ENCODE peak calls at places on chromosomes 16 and 17, in seven cellular contexts. P is RWPE2, E is fibroblast of lung, F is choroid plexus epithelial cell, B is BE2C, G is lower leg skin, K is D721Med. H is an unnamed sample.
A peak's percentile ranks its signal among the peaks of the same experiment; 100 is the strongest.

GRCh38 chr16:62692685-62693084 is 656.4 kb upstream of the CDH8 start:
- DNase-seq in P (no peak), E (no peak), F (no peak), B (no peak), G (no peak), K (no peak), H (no peak)

GRCh38 chr17:79949646-79950292 is 85.9 kb downstream of the TBC1D16 start:
- DNase-seq in P (peak; percentile 48), E (no peak), F (no peak), B (no peak), G (no peak), K (no peak), H (no peak)

GRCh38 chr17:81528651-81529436 is 667 bp downstream of the FSCN2 start:
- DNase-seq in P (no peak), E (no peak), F (no peak), B (peak; percentile 28), G (no peak), K (no peak), H (no peak)

GRCh38 chr17:55432358-55433028 is 10.9 kb upstream of the MMD start:
- DNase-seq in P (no peak), E (peak; percentile 58), F (no peak), B (no peak), G (no peak), K (no peak), H (no peak)

GRCh38 chr17:66689192-66689591 is 145.7 kb upstream of the CACNG5 start:
- DNase-seq in P (no peak), E (no peak), F (no peak), B (no peak), G (no peak), K (no peak), H (no peak)

GRCh38 chr17:6755731-6756184 is at the start of gene XAF1:
- DNase-seq in P (no peak), E (no peak), F (peak; percentile 87), B (no peak), G (peak; percentile 35), K (no peak), H (no peak)

GRCh38 chr17:59361916-59362810 is 30.7 kb downstream of the YPEL2 start:
- DNase-seq in P (no peak), E (peak; percentile 98), F (peak; percentile 96), B (no peak), G (no peak), K (no peak), H (peak; percentile 42)

GRCh38 chr17:12600349-12600748 is 65.3 kb upstream of the MYOCD start:
- DNase-seq in P (no peak), E (no peak), F (no peak), B (no peak), G (no peak), K (no peak), H (no peak)

GRCh38 chr16:2148714-2149629 is 547 bp downstream of the RAB26 start:
- DNase-seq in P (peak; percentile 57), E (peak; percentile 23), F (no peak), B (no peak), G (no peak), K (no peak), H (peak; percentile 64)

GRCh38 chr17:48717367-48718161 is 4.8 kb downstream of the PRAC1 start:
- DNase-seq in P (no peak), E (no peak), F (no peak), B (no peak), G (no peak), K (no peak), H (no peak)

GRCh38 chr16:80583466-80583865 is 42.7 kb downstream of the DYNLRB2 start:
- DNase-seq in P (no peak), E (peak; percentile 90), F (peak; percentile 43), B (no peak), G (peak; percentile 39), K (no peak), H (no peak)

GRCh38 chr17:51119415-51120356 is 982 bp downstream of the SPAG9 start:
- DNase-seq in P (peak; percentile 66), E (peak; percentile 36), F (peak; percentile 58), B (peak; percentile 52), G (peak; percentile 44), K (no peak), H (peak; percentile 64)

GRCh38 chr16:2532494-2533141 is 1.4 kb upstream of the CEMP1 start:
- DNase-seq in P (peak; percentile 89), E (peak; percentile 39), F (peak; percentile 77), B (peak; percentile 50), G (peak; percentile 85), K (no peak), H (peak; percentile 72)

GRCh38 chr17:71975331-71975801 is 145.5 kb upstream of the SOX9 start:
- DNase-seq in P (no peak), E (peak; percentile 50), F (peak; percentile 46), B (no peak), G (peak; percentile 66), K (no peak), H (no peak)

GRCh38 chr17:63589646-63590045 is 11.0 kb upstream of the TACO1 start:
- DNase-seq in P (no peak), E (no peak), F (no peak), B (no peak), G (no peak), K (no peak), H (no peak)

GRCh38 chr16:69119536-69119935 is 12.9 kb downstream of the CHTF8 start:
- DNase-seq in P (no peak), E (no peak), F (no peak), B (no peak), G (no peak), K (no peak), H (no peak)

GRCh38 chr16:26952411-26952810 is 114.3 kb upstream of the C16orf82 start:
- DNase-seq in P (no peak), E (no peak), F (no peak), B (no peak), G (no peak), K (no peak), H (no peak)

DNA sequence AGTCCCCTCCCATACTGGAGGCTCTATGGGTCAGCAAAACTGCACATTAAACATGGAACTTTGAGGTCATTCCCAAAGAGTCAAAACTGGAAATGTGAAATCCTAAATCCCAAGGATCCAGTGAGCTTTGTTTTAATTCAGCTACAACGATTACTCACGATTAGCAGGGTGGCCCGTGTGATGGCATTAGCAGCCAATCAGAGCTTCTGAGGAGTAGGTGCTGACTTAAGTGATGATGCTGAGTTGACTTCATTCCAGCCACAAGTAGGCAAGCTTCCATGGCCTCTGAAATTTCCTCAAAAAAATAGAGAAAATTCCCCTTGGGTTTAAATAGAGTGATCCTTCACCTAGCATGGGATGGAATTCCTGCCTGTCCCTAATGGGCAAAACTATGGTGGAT is 28.1 kb upstream of the BEAN1 start:
- DNase-seq in P (no peak), E (no peak), F (no peak), B (no peak), G (no peak), K (no peak), H (no peak)
- TF ChIP-seq CTCF in P (no peak), E (no peak), F (no peak), B (no peak), G (no peak), K (no peak), H (no peak)

DNA sequence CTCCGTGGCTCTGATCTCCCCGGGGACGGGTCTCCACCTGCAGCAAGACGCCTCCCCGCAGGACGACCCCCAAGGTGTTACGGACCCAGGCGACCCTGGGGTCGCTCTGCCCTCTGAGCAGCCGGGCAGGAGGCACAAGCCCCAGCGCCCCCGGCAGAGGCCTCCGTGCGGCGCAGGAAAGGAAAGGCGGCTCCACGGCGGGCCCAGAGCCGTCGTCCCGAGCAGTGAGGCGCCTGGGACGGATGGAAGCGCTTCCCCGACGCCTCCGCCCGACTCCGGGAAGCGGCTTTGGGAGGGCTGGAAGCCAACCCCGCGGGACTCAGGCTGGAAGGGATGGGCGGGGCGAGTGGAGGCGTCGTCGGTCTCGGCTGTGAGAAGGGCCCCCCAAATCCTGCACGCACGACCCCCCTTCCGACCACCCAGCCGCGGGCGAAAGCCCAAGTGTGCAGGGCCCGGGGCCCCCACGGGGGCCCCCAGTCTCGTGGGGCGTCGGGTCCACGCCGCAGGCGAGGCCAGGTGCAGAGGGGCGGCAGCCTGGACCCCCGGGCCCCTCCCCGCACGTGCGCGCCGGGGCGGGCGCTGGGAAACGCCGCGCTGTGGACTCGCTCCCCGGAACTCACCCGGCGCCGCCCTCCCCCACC is 32.7 kb upstream of the RPH3AL start:
- DNase-seq in P (no peak), E (peak; percentile 19), F (no peak), B (peak; percentile 23), G (no peak), K (no peak), H (peak; percentile 56)
- TF ChIP-seq CTCF in P (no peak), E (no peak), F (no peak), B (no peak), G (no peak), K (no peak), H (no peak)

DNA sequence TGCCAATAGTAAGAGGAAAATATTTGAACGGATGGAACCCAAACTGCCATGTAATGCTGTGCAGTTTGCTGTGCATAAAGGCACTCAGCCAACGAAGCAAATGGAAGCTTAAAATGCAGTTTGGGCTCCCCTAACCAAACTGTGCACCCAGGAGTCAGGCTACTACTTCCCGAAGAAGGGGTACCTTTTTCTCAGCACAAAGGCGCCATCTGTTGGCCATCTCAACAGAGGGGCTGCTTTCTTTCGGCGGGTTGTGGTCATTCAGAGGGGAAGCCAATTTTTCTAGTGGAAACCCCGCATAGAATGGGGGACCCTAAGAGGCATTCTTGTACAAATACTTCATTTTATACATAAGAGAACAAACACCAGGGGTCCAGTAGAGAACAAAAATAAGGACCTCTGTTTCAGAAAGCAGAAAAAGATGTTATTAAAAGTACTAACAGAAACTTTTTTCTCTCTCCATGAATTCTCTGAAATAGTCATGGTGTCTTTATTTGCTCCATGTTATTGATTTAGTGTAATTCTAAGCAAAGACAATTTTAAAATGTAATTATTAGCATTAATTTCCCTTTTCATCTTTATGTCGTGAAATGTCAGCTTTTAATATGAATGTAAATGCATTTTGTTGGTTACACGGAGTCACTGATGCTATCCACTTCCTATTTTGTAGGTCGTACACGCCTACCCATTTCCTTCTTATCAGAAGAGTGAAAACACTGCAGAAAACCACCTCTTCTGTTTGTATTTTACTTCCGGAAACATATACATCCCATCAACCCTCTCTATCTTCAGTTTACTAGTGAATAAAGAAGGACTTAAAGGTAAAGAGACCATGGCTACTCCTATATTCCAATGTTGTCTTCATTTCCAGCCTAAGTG is 453.3 kb downstream of the KCNJ2 start:
- DNase-seq in P (no peak), E (peak; percentile 43), F (peak; percentile 71), B (peak; percentile 67), G (no peak), K (peak; percentile 20), H (peak; percentile 19)
- TF ChIP-seq CTCF in P (peak; percentile 74), E (peak; percentile 61), F (peak; percentile 94), B (peak; percentile 91), G (no peak), K (peak; percentile 98), H (no peak)

DNA sequence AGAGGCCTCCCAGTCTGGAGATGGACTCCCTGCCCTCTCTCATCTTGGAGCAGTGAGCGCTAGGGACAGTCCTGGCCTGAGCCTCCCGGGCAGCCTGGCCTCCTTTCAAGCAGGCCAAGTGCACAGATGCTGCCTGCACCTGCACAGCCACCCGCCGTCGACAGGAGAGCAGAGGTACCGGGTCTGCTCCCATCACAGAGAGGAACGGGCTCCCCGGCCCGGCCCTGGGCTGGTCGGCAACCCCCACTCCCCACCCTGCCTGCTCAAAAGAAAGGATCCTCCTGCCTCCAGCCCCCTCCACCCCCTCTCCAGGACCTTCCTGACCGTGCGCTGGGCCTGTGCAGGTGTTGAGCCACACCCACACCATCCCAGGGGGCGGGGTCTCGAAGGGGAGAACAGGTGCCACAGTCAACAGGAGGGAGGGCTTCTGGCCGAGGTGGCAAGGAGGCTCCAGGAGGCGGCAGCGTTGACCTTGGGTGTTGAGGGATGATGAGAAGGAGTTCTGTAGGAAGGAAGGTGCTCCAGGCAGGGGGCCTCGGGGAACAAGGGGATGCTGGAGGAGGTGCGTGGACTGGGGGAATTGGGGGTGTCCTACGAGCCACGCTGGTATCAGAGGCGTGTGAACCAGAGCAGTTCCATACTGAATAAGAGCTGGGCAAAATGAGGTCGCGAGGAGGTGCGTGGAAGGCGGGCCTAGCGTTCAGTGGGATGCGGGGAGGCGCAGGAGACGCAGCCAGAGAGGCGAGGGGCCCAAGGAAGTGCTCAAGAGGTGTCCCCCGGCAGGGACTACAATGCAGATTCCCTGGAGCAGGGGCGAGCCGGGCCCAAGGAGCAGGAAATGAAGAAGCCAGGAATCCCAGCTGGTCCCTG is 967 bp upstream of the CDH15 start:
- DNase-seq in P (no peak), E (no peak), F (no peak), B (no peak), G (no peak), K (no peak), H (no peak)
- TF ChIP-seq CTCF in P (no peak), E (no peak), F (no peak), B (no peak), G (no peak), K (no peak), H (no peak)